ENCODE peak calls at places on chromosome 11, in nine cellular contexts. N, L, Q, W, J, F, T, D and M are unnamed samples.

GRCh38 chr11:117121176-117121575 is 22.9 kb upstream of the PAFAH1B2 start:
- DNase-seq in N (no peak), L (peak), Q (no peak), W (no peak), J (no peak), F (no peak), T (no peak), D (no peak), M (no peak)

GRCh38 chr11:131601586-131601985 is 231.2 kb downstream of the NTM start:
- DNase-seq in N (no peak), L (peak), Q (no peak), W (no peak), J (no peak), F (no peak), T (no peak), D (no peak), M (no peak)

GRCh38 chr11:47161890-47162289 is 14.8 kb downstream of the ARFGAP2 start:
- DNase-seq in N (no peak), L (no peak), Q (no peak), W (no peak), J (no peak), F (no peak), T (no peak), D (no peak), M (no peak)

GRCh38 chr11:28999620-29000019 is 891.4 kb downstream of the METTL15 start:
- DNase-seq in N (no peak), L (no peak), Q (no peak), W (no peak), J (no peak), F (no peak), T (no peak), D (no peak), M (no peak)

GRCh38 chr11:115607621-115608191 is 103.5 kb upstream of the CADM1 start:
- DNase-seq in N (no peak), L (peak), Q (no peak), W (no peak), J (no peak), F (no peak), T (no peak), D (no peak), M (no peak)

GRCh38 chr11:126512741-126513715 is 157.5 kb downstream of the ST3GAL4 start:
- DNase-seq in N (no peak), L (no peak), Q (no peak), W (no peak), J (no peak), F (no peak), T (no peak), D (no peak), M (no peak)

GRCh38 chr11:613369-613968 is 2.3 kb downstream of the IRF7 start:
- DNase-seq in N (peak), L (peak), Q (peak), W (peak), J (no peak), F (no peak), T (peak), D (no peak), M (peak)

GRCh38 chr11:65180877-65181568 is 705 bp upstream of the CAPN1 start:
- DNase-seq in N (peak), L (peak), Q (peak), W (peak), J (peak), F (peak), T (peak), D (peak), M (peak)

GRCh38 chr11:65504671-65505433 is 6.0 kb downstream of the MALAT1 start:
- DNase-seq in N (no peak), L (peak), Q (no peak), W (peak), J (no peak), F (no peak), T (no peak), D (no peak), M (no peak)